ENCODE peak calls at places on chromosome 3, in eight cellular contexts. One of them, this sample, is unnamed.

GRCh38 chr3:149085828-149086231 is 503 bp downstream of the HLTF start:
- DNase-seq in psoas muscle: no peak
- DNase-seq in neuronal stem cell: no peak
- DNase-seq in suprapubic skin: no peak
- DNase-seq in mammary epithelial cell: peak
- DNase-seq in stomach: no peak
- DNase-seq in PC-9: no peak
- DNase-seq in tibial nerve: no peak
- DNase-seq in this sample: no peak

GRCh38 chr3:132605374-132605792 is 8.3 kb downstream of the ACKR4 start:
- DNase-seq in mammary epithelial cell: no peak
- DNase-seq in PC-9: no peak
- DNase-seq in suprapubic skin: no peak
- DNase-seq in tibial nerve: no peak
- DNase-seq in neuronal stem cell: no peak
- DNase-seq in psoas muscle: no peak
- DNase-seq in stomach: no peak
- DNase-seq in this sample: no peak

GRCh38 chr3:123711356-123711755 is 126.5 kb upstream of the HACD2 start:
- DNase-seq in stomach: no peak
- DNase-seq in psoas muscle: no peak
- DNase-seq in mammary epithelial cell: no peak
- DNase-seq in PC-9: no peak
- DNase-seq in suprapubic skin: no peak
- DNase-seq in tibial nerve: no peak
- DNase-seq in neuronal stem cell: no peak
- DNase-seq in this sample: no peak

GRCh38 chr3:126549861-126550487 is 8.8 kb downstream of the C3orf22 start:
- DNase-seq in tibial nerve: no peak
- DNase-seq in PC-9: no peak
- DNase-seq in mammary epithelial cell: no peak
- DNase-seq in psoas muscle: no peak
- DNase-seq in suprapubic skin: peak
- DNase-seq in neuronal stem cell: no peak
- DNase-seq in stomach: peak
- DNase-seq in this sample: no peak

GRCh38 chr3:111547645-111548044 is 5.6 kb downstream of the CD96 start:
- DNase-seq in stomach: no peak
- DNase-seq in mammary epithelial cell: no peak
- DNase-seq in neuronal stem cell: no peak
- DNase-seq in suprapubic skin: no peak
- DNase-seq in tibial nerve: no peak
- DNase-seq in PC-9: no peak
- DNase-seq in psoas muscle: no peak
- DNase-seq in this sample: no peak

GRCh38 chr3:6438031-6438430 is 422.9 kb upstream of the GRM7 start:
- DNase-seq in suprapubic skin: no peak
- DNase-seq in tibial nerve: no peak
- DNase-seq in stomach: no peak
- DNase-seq in PC-9: no peak
- DNase-seq in mammary epithelial cell: no peak
- DNase-seq in psoas muscle: no peak
- DNase-seq in neuronal stem cell: no peak
- DNase-seq in this sample: no peak

GRCh38 chr3:196569003-196569516 is 600 bp downstream of the FBXO45 start:
- DNase-seq in psoas muscle: no peak
- DNase-seq in mammary epithelial cell: peak
- DNase-seq in suprapubic skin: no peak
- DNase-seq in neuronal stem cell: no peak
- DNase-seq in PC-9: peak
- DNase-seq in tibial nerve: no peak
- DNase-seq in stomach: peak
- DNase-seq in this sample: peak

GRCh38 chr3:174937488-174937887 is 78.4 kb downstream of the NAALADL2 start:
- DNase-seq in psoas muscle: no peak
- DNase-seq in suprapubic skin: no peak
- DNase-seq in neuronal stem cell: no peak
- DNase-seq in PC-9: no peak
- DNase-seq in stomach: no peak
- DNase-seq in tibial nerve: no peak
- DNase-seq in mammary epithelial cell: no peak
- DNase-seq in this sample: no peak

GRCh38 chr3:189458536-189458935 is 172.7 kb upstream of the TP63 start:
- DNase-seq in psoas muscle: no peak
- DNase-seq in tibial nerve: no peak
- DNase-seq in stomach: peak
- DNase-seq in PC-9: peak
- DNase-seq in mammary epithelial cell: peak
- DNase-seq in suprapubic skin: no peak
- DNase-seq in neuronal stem cell: no peak
- DNase-seq in this sample: no peak

GRCh38 chr3:18655827-18656226 is 230.7 kb upstream of the SATB1 start:
- DNase-seq in stomach: no peak
- DNase-seq in psoas muscle: no peak
- DNase-seq in mammary epithelial cell: no peak
- DNase-seq in suprapubic skin: no peak
- DNase-seq in neuronal stem cell: no peak
- DNase-seq in PC-9: no peak
- DNase-seq in tibial nerve: no peak
- DNase-seq in this sample: no peak

GRCh38 chr3:99925584-99925983 is 107.9 kb downstream of the CMSS1 start:
- DNase-seq in psoas muscle: no peak
- DNase-seq in neuronal stem cell: no peak
- DNase-seq in tibial nerve: peak
- DNase-seq in suprapubic skin: no peak
- DNase-seq in stomach: peak
- DNase-seq in PC-9: peak
- DNase-seq in mammary epithelial cell: peak
- DNase-seq in this sample: peak

GRCh38 chr3:131353016-131353877 is 28.3 kb upstream of the NUDT16 start:
- DNase-seq in psoas muscle: no peak
- DNase-seq in stomach: no peak
- DNase-seq in mammary epithelial cell: no peak
- DNase-seq in neuronal stem cell: no peak
- DNase-seq in PC-9: peak
- DNase-seq in suprapubic skin: no peak
- DNase-seq in tibial nerve: no peak
- DNase-seq in this sample: no peak

GRCh38 chr3:130395331-130395730 is 49.9 kb downstream of the COL6A5 start:
- DNase-seq in stomach: no peak
- DNase-seq in psoas muscle: no peak
- DNase-seq in tibial nerve: no peak
- DNase-seq in mammary epithelial cell: no peak
- DNase-seq in PC-9: no peak
- DNase-seq in suprapubic skin: no peak
- DNase-seq in neuronal stem cell: no peak
- DNase-seq in this sample: no peak

GRCh38 chr3:76307556-76307955 is 522.2 kb upstream of the ZNF717 start:
- DNase-seq in psoas muscle: no peak
- DNase-seq in stomach: no peak
- DNase-seq in neuronal stem cell: no peak
- DNase-seq in mammary epithelial cell: no peak
- DNase-seq in tibial nerve: no peak
- DNase-seq in suprapubic skin: no peak
- DNase-seq in PC-9: no peak
- DNase-seq in this sample: no peak

GRCh38 chr3:147410126-147410517 is 957 bp downstream of the ZIC1 start:
- DNase-seq in PC-9: no peak
- DNase-seq in tibial nerve: no peak
- DNase-seq in psoas muscle: no peak
- DNase-seq in suprapubic skin: no peak
- DNase-seq in stomach: no peak
- DNase-seq in neuronal stem cell: no peak
- DNase-seq in mammary epithelial cell: no peak
- DNase-seq in this sample: no peak

GRCh38 chr3:183340222-183340621 is 87.2 kb downstream of the B3GNT5 start:
- DNase-seq in psoas muscle: no peak
- DNase-seq in mammary epithelial cell: no peak
- DNase-seq in suprapubic skin: no peak
- DNase-seq in neuronal stem cell: no peak
- DNase-seq in tibial nerve: no peak
- DNase-seq in stomach: no peak
- DNase-seq in PC-9: no peak
- DNase-seq in this sample: no peak

GRCh38 chr3:15933439-15934144 is 135.8 kb upstream of the ANKRD28 start:
- DNase-seq in mammary epithelial cell: peak
- DNase-seq in suprapubic skin: no peak
- DNase-seq in PC-9: no peak
- DNase-seq in neuronal stem cell: no peak
- DNase-seq in tibial nerve: no peak
- DNase-seq in psoas muscle: no peak
- DNase-seq in stomach: no peak
- DNase-seq in this sample: no peak

DNA sequence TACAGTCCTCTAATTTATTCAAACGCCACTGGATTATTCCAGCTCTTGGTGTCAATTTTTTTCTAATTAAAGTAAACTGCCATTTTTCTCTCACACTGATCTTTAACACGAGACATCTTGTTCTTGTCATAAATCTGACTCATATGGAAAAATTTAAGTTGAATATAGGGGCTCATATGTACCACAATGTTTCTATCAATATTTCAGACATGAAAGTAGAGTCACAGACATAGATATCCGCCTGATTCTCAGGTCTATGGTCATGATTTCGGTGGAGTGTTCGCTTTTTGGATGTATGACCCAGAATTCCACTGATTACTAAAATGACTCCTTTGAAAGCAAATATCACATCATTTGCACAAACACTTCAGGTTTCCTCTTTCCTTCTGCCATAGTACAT is 552.8 kb downstream of the FOXP1 start:
- DNase-seq in suprapubic skin: no peak
- DNase-seq in PC-9: no peak
- DNase-seq in psoas muscle: no peak
- DNase-seq in stomach: no peak
- DNase-seq in neuronal stem cell: no peak
- DNase-seq in mammary epithelial cell: no peak
- DNase-seq in tibial nerve: no peak
- DNase-seq in this sample: no peak
- H3K27ac ChIP-seq in suprapubic skin: no peak
- H3K27ac ChIP-seq in PC-9: no peak
- H3K27ac ChIP-seq in psoas muscle: no peak
- H3K27ac ChIP-seq in stomach: peak
- H3K27ac ChIP-seq in neuronal stem cell: no peak
- H3K27ac ChIP-seq in mammary epithelial cell: no peak
- H3K27ac ChIP-seq in tibial nerve: no peak
- H3K27ac ChIP-seq in this sample: no peak

DNA sequence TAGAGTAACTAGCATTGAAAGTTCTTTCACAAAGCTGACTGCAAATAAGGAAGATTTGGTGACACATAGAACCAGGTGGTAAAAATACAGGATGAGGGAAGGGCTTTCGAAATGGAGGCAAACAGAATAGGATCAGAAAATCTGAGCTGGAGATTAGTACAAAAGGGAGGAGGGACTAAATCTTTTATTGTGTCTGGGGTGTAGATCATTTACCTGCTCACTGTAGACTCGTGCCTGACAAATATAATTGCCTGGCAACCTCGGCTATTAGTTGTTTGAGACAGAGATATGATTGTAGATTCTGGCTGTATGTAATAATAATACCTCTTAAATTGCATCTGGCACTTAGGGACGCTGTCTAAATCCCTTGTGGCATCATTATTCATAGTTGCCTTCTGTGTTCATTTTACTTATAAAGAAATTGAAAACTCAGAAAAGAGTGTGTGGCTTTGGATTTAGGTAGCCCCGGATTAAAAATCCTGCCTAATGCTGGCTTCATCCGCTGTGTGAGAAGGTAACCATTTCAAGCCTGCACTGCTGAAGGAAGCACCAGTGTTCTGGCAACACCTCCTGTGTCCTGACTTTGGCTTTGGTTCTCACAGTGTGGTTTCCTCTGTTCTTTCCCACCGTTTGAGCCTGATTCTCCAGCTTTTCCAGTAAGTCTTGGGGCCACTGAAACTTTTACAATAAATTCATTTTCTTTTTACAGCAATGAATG is 25.0 kb upstream of the GPR160 start:
- DNase-seq in neuronal stem cell: no peak
- DNase-seq in PC-9: no peak
- DNase-seq in stomach: no peak
- DNase-seq in psoas muscle: no peak
- DNase-seq in suprapubic skin: no peak
- DNase-seq in mammary epithelial cell: no peak
- DNase-seq in tibial nerve: no peak
- DNase-seq in this sample: no peak
- H3K27ac ChIP-seq in neuronal stem cell: no peak
- H3K27ac ChIP-seq in PC-9: no peak
- H3K27ac ChIP-seq in stomach: peak
- H3K27ac ChIP-seq in psoas muscle: no peak
- H3K27ac ChIP-seq in suprapubic skin: no peak
- H3K27ac ChIP-seq in mammary epithelial cell: no peak
- H3K27ac ChIP-seq in tibial nerve: no peak
- H3K27ac ChIP-seq in this sample: no peak

GRCh38 chr3:56556908-56557814 is at the start of gene CCDC66:
- DNase-seq in tibial nerve: peak
- DNase-seq in suprapubic skin: peak
- DNase-seq in psoas muscle: peak
- DNase-seq in neuronal stem cell: peak
- DNase-seq in PC-9: peak
- DNase-seq in mammary epithelial cell: peak
- DNase-seq in stomach: peak
- DNase-seq in this sample: peak

DNA sequence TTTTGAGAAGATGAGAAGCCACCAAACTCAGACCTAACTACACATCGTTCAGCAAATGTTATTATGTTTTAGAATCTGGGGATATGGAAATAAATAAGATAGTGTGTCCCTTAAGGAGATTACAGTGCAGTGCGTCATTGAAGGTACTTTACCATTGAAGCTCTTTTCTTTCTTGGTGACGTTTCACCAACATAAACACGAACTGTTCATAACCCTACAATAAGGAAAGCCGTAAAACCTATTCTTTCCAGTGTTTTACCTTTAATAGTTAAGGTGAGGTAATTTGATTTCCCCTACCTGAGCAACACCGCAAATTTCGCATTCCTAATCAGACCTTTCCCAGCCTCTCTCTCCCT is 818 bp downstream of the CCDC66 start:
- DNase-seq in suprapubic skin: no peak
- DNase-seq in tibial nerve: no peak
- DNase-seq in stomach: no peak
- DNase-seq in psoas muscle: no peak
- DNase-seq in PC-9: no peak
- DNase-seq in mammary epithelial cell: no peak
- DNase-seq in neuronal stem cell: no peak
- DNase-seq in this sample: no peak
- H3K27ac ChIP-seq in suprapubic skin: peak
- H3K27ac ChIP-seq in tibial nerve: peak
- H3K27ac ChIP-seq in stomach: peak
- H3K27ac ChIP-seq in psoas muscle: peak
- H3K27ac ChIP-seq in PC-9: no peak
- H3K27ac ChIP-seq in mammary epithelial cell: peak
- H3K27ac ChIP-seq in neuronal stem cell: no peak
- H3K27ac ChIP-seq in this sample: peak

DNA sequence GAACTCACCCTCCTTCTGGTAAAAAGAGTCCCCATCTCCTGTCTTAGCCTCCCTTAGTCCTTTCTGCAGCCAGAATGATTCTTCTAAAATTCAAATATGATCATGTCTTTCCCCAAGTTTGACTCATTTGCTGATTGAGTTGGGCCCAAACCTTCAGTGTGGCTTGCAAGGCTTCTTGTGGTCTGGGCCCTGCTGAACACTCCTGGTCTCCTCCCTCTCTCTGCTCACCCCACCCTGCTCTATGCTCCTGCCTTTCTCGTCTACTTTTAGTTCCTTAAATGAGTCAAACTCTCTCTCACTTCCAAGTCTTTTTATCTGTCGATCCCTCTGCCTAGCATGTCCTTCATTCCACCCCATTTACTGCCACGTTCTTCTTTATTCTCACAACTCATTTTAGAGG is 72.6 kb downstream of the CCR1 start:
- DNase-seq in suprapubic skin: no peak
- DNase-seq in PC-9: no peak
- DNase-seq in mammary epithelial cell: peak
- DNase-seq in psoas muscle: no peak
- DNase-seq in neuronal stem cell: no peak
- DNase-seq in stomach: no peak
- DNase-seq in tibial nerve: no peak
- DNase-seq in this sample: peak
- H3K27ac ChIP-seq in suprapubic skin: no peak
- H3K27ac ChIP-seq in PC-9: no peak
- H3K27ac ChIP-seq in mammary epithelial cell: no peak
- H3K27ac ChIP-seq in psoas muscle: no peak
- H3K27ac ChIP-seq in neuronal stem cell: no peak
- H3K27ac ChIP-seq in stomach: no peak
- H3K27ac ChIP-seq in tibial nerve: no peak
- H3K27ac ChIP-seq in this sample: no peak

This sample was measured in epithelial cell of prostate.